ENCODE peak calls at places on chromosomes 1 and 21, in ten cellular contexts. H is LHCN-M2; U is Calu3; A is A172; Y is stimulated activated naive CD8-positive, alpha-beta T cell treated with anti-CD3 and anti-CD28 coated beads, Interleukin-15, Interleukin-2, amounts not matched to agents 100 U/mL and 50 U/mL, for 24 hours; F is stimulated activated CD8-positive, alpha-beta memory T cell treated with anti-CD3 and anti-CD28 coated beads, Interleukin-4, amount 100 ng/mL, for 1 hour; G is stimulated activated CD4-positive, alpha-beta T cell treated with anti-CD3 and anti-CD28 coated beads, Interleukin-4, amount 100 ng/mL, for 4 hours; C is endothelial cell; K is CD8-positive, alpha-beta memory T cell; T is effector memory CD8-positive, alpha-beta T cell. J is an unnamed sample.

GRCh38 chr1:219324629-219325367 is 151.1 kb downstream of the LYPLAL1 start:
- DNase-seq in H (peak; percentile 86), U (peak; percentile 25), A (peak; percentile 97), Y (no peak), F (no peak), G (no peak), C (no peak), K (no peak), T (no peak), J (no peak)

GRCh38 chr1:101311146-101311892 is 74.5 kb downstream of the S1PR1 start:
- DNase-seq in H (no peak), U (no peak), A (no peak), Y (no peak), F (no peak), G (no peak), C (no peak), K (no peak), T (no peak), J (no peak)

GRCh38 chr1:199007423-199007822 is 368.6 kb downstream of the PTPRC start:
- DNase-seq in H (peak; percentile 45), U (no peak), A (no peak), Y (no peak), F (no peak), G (no peak), C (no peak), K (no peak), T (no peak), J (no peak)

GRCh38 chr1:95098196-95098595 is 19.0 kb upstream of the TLCD4 start:
- DNase-seq in H (peak; percentile 33), U (no peak), A (no peak), Y (no peak), F (no peak), G (no peak), C (no peak), K (no peak), T (no peak), J (no peak)

GRCh38 chr1:34896612-34897011 is 32.8 kb downstream of the DLGAP3 start:
- DNase-seq in H (no peak), U (no peak), A (no peak), Y (no peak), F (no peak), G (no peak), C (no peak), K (no peak), T (no peak), J (no peak)

GRCh38 chr1:23868848-23869450 is 859 bp upstream of the FUCA1 start:
- DNase-seq in H (peak; percentile 3), U (no peak), A (no peak), Y (no peak), F (no peak), G (no peak), C (no peak), K (no peak), T (no peak), J (no peak)

GRCh38 chr1:234528073-234528865 is 49.3 kb upstream of the TARBP1 start:
- DNase-seq in H (no peak), U (no peak), A (no peak), Y (no peak), F (no peak), G (no peak), C (no peak), K (no peak), T (no peak), J (no peak)

GRCh38 chr1:167669209-167670139 is 39.4 kb downstream of the RCSD1 start:
- DNase-seq in H (no peak), U (no peak), A (no peak), Y (no peak), F (no peak), G (no peak), C (no peak), K (no peak), T (no peak), J (peak; percentile 18)

GRCh38 chr1:150696151-150696550 is 803 bp downstream of the GOLPH3L start:
- DNase-seq in H (no peak), U (no peak), A (no peak), Y (no peak), F (no peak), G (no peak), C (no peak), K (no peak), T (no peak), J (no peak)

GRCh38 chr1:91712981-91713841 is 172.7 kb downstream of the TGFBR3 start:
- DNase-seq in H (no peak), U (no peak), A (no peak), Y (peak; percentile 56), F (no peak), G (no peak), C (no peak), K (peak; percentile 49), T (peak; percentile 37), J (no peak)

GRCh38 chr1:65493792-65494191 is 73.3 kb downstream of the LEPR start:
- DNase-seq in H (no peak), U (no peak), A (no peak), Y (no peak), F (no peak), G (no peak), C (no peak), K (no peak), T (no peak), J (no peak)

GRCh38 chr1:236495359-236496120 is 28.2 kb upstream of the LGALS8 start:
- DNase-seq in H (peak; percentile 10), U (no peak), A (no peak), Y (no peak), F (no peak), G (no peak), C (no peak), K (no peak), T (no peak), J (peak; percentile 5)

GRCh38 chr21:15221799-15222386 is 157.1 kb upstream of the NRIP1 start:
- DNase-seq in H (peak; percentile 96), U (peak; percentile 6), A (peak; percentile 60), Y (no peak), F (no peak), G (no peak), C (no peak), K (no peak), T (no peak), J (no peak)

GRCh38 chr1:185044387-185044786 is 971 bp upstream of the RNF2 start:
- DNase-seq in H (no peak), U (no peak), A (no peak), Y (no peak), F (no peak), G (no peak), C (no peak), K (no peak), T (no peak), J (no peak)

GRCh38 chr1:9732123-9732971 is 80.8 kb downstream of the PIK3CD start:
- DNase-seq in H (peak; percentile 51), U (no peak), A (no peak), Y (no peak), F (no peak), G (no peak), C (no peak), K (no peak), T (no peak), J (no peak)

GRCh38 chr1:9905010-9905409 is 5.1 kb downstream of the CTNNBIP1 start:
- DNase-seq in H (peak; percentile 62), U (no peak), A (no peak), Y (no peak), F (no peak), G (no peak), C (no peak), K (no peak), T (no peak), J (no peak)

GRCh38 chr1:58438468-58438867 is 108.1 kb downstream of the OMA1 start:
- DNase-seq in H (no peak), U (no peak), A (no peak), Y (no peak), F (no peak), G (no peak), C (no peak), K (no peak), T (no peak), J (no peak)

GRCh38 chr1:223811634-223812101 is 34.1 kb downstream of the TP53BP2 start:
- DNase-seq in H (peak; percentile 55), U (no peak), A (peak; percentile 56), Y (no peak), F (no peak), G (no peak), C (no peak), K (peak; percentile 29), T (no peak), J (peak; percentile 11)

GRCh38 chr1:53733975-53734649 is 4.9 kb downstream of the GLIS1 start:
- DNase-seq in H (peak; percentile 91), U (no peak), A (peak; percentile 62), Y (no peak), F (no peak), G (no peak), C (no peak), K (no peak), T (no peak), J (no peak)

GRCh38 chr1:29470087-29470787 is 233.9 kb downstream of the PTPRU start:
- DNase-seq in H (no peak), U (no peak), A (no peak), Y (no peak), F (no peak), G (no peak), C (no peak), K (no peak), T (no peak), J (no peak)

GRCh38 chr1:8711161-8711560 is 106.3 kb downstream of the RERE start:
- DNase-seq in H (peak; percentile 21), U (no peak), A (no peak), Y (no peak), F (no peak), G (no peak), C (no peak), K (no peak), T (no peak), J (no peak)

GRCh38 chr1:144101397-144102050 is 129.7 kb upstream of the FAM72C start:
- DNase-seq in H (no peak), U (no peak), A (no peak), Y (peak; percentile 6), F (no peak), G (no peak), C (peak; percentile 4), K (peak; percentile 0), T (peak; percentile 7), J (no peak)

GRCh38 chr1:9573723-9574122 is 15.0 kb upstream of the TMEM201 start:
- DNase-seq in H (peak; percentile 38), U (no peak), A (no peak), Y (no peak), F (no peak), G (no peak), C (no peak), K (no peak), T (no peak), J (no peak)

GRCh38 chr1:177525176-177525575 is 354.4 kb downstream of the BRINP2 start:
- DNase-seq in H (no peak), U (no peak), A (no peak), Y (no peak), F (no peak), G (no peak), C (no peak), K (no peak), T (no peak), J (no peak)

GRCh38 chr1:201447911-201448871 is 20.8 kb downstream of the PHLDA3 start:
- DNase-seq in H (peak; percentile 70), U (peak; percentile 88), A (peak; percentile 85), Y (peak; percentile 78), F (peak; percentile 30), G (peak; percentile 59), C (peak; percentile 76), K (peak; percentile 18), T (peak; percentile 22), J (peak; percentile 71)

GRCh38 chr1:92105546-92106081 is 25.5 kb downstream of the BTBD8 start:
- DNase-seq in H (no peak), U (no peak), A (no peak), Y (no peak), F (no peak), G (no peak), C (no peak), K (no peak), T (no peak), J (no peak)

J was measured in NCI-H1105 treated with DMSO at 0.1 percent for 48 hours.